ENCODE peak calls at places on chromosomes 13 and 19, in eight cellular contexts. Z is hepatocyte, R is progenitor cell of endocrine pancreas, I is stomach, O is lower lobe of right lung, Y is cardiac muscle cell, H is endothelial cell, T is transverse colon. S is an unnamed sample.

GRCh38 chr13:66899955-66900354 is 330.2 kb downstream of the PCDH9 start:
- DNase-seq in I (no peak), Y (peak), Z (no peak), T (no peak), O (no peak), R (no peak), H (no peak), S (no peak)

GRCh38 chr13:33348366-33348765 is 62.8 kb upstream of the STARD13 start:
- DNase-seq in O (no peak), H (no peak), R (no peak), Z (no peak), I (no peak), T (no peak), Y (peak), S (no peak)

GRCh38 chr19:58366576-58367430 is 4.3 kb upstream of the ZNF497 start:
- DNase-seq in Z (no peak), H (no peak), I (no peak), T (no peak), Y (no peak), R (no peak), O (peak), S (no peak)

GRCh38 chr19:41739361-41739760 is 16.0 kb upstream of the CEACAM6 start:
- DNase-seq in I (no peak), R (no peak), H (no peak), T (no peak), O (no peak), Y (no peak), Z (no peak), S (no peak)

GRCh38 chr19:16106121-16106520 is 5.6 kb upstream of the RAB8A start:
- DNase-seq in T (peak), O (no peak), R (no peak), H (no peak), Z (no peak), I (no peak), Y (peak), S (no peak)

GRCh38 chr13:25286308-25286968 is 850 bp downstream of the MTMR6 start:
- DNase-seq in I (no peak), Z (peak), Y (peak), O (no peak), T (peak), R (no peak), H (peak), S (no peak)

GRCh38 chr13:97743946-97744345 is 209.5 kb upstream of the IPO5 start:
- DNase-seq in R (no peak), Z (no peak), I (no peak), Y (peak), H (no peak), O (no peak), T (no peak), S (no peak)

GRCh38 chr13:64428196-64428595 is 2801.9 kb downstream of the PCDH9 start:
- DNase-seq in Y (no peak), T (no peak), O (no peak), Z (no peak), R (no peak), I (no peak), H (no peak), S (no peak)

GRCh38 chr19:53365134-53365898 is at the start of gene ZNF525:
- DNase-seq in O (peak), T (peak), I (peak), Z (peak), Y (peak), R (peak), H (peak), S (peak)

GRCh38 chr13:60099631-60100420 is 63.9 kb downstream of the DIAPH3 start:
- DNase-seq in Y (no peak), O (no peak), Z (no peak), H (no peak), R (no peak), I (no peak), T (no peak), S (no peak)

GRCh38 chr19:58578430-58578925 is 5.3 kb upstream of the MZF1 start:
- DNase-seq in O (no peak), Z (no peak), I (no peak), T (no peak), H (no peak), Y (no peak), R (no peak), S (no peak)

GRCh38 chr13:54658771-54659170 is 1630.2 kb downstream of the OLFM4 start:
- DNase-seq in Z (no peak), Y (no peak), R (no peak), T (no peak), I (no peak), H (no peak), O (no peak), S (no peak)

GRCh38 chr19:13619203-13619632 is 112.9 kb upstream of the CACNA1A start:
- DNase-seq in Y (peak), O (no peak), I (no peak), Z (no peak), T (no peak), H (no peak), R (no peak), S (no peak)

GRCh38 chr13:76672422-76672821 is 213.8 kb downstream of the KCTD12 start:
- DNase-seq in Z (peak), R (no peak), O (no peak), H (no peak), I (no peak), Y (peak), T (no peak), S (no peak)

GRCh38 chr13:101323601-101324000 is 92.7 kb downstream of the NALCN start:
- DNase-seq in H (no peak), Y (no peak), Z (no peak), O (no peak), T (no peak), R (no peak), I (no peak), S (no peak)
- TF ChIP-seq CTCF in H (no peak), Y (no peak), Z (no peak), O (no peak), T (no peak), R (no peak), I (no peak), S (no peak)

GRCh38 chr19:5434351-5434917 is 20.8 kb upstream of the ZNRF4 start:
- DNase-seq in Z (no peak), I (no peak), R (no peak), H (no peak), T (no peak), O (no peak), Y (peak), S (no peak)

GRCh38 chr19:5434970-5435641 is 20.1 kb upstream of the ZNRF4 start:
- DNase-seq in O (no peak), H (no peak), Y (peak), Z (peak), I (no peak), R (no peak), T (no peak), S (no peak)

GRCh38 chr19:5436948-5437306 is 18.3 kb upstream of the ZNRF4 start:
- DNase-seq in Z (no peak), I (no peak), R (no peak), Y (no peak), T (no peak), O (no peak), H (no peak), S (no peak)

GRCh38 chr19:5436101-5436947 is 18.9 kb upstream of the ZNRF4 start:
- DNase-seq in H (peak), R (peak), T (no peak), Z (peak), Y (peak), O (no peak), I (no peak), S (no peak)

DNA sequence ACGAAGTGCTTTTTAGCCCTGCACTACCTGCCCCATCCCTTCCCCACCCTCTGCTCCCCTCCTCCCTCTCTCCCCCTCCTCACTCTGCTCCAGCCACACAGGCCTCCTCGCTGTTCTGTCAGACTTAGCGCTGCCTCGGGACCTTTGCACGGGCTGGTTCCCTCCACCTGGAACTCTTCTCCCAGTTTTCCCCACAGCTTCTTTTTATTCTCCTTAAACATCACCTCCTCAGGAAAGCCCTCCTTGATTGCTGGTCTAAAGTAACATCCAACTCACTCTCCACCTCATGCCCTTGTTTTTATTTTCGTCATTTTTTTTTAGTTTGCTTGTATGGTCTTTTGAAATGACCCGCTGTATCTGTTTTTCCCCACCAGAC is 19.6 kb upstream of the ZNRF4 start:
- DNase-seq in O (no peak), Y (no peak), Z (no peak), T (no peak), H (no peak), R (no peak), I (no peak), S (no peak)
- TF ChIP-seq CTCF in O (no peak), Y (no peak), Z (no peak), T (no peak), H (no peak), R (no peak), I (no peak), S (no peak)

GRCh38 chr13:53068841-53069520 is 40.4 kb downstream of the OLFM4 start:
- DNase-seq in R (no peak), Z (no peak), O (no peak), H (no peak), T (no peak), Y (no peak), I (no peak), S (no peak)
- TF ChIP-seq CTCF in R (no peak), Z (peak), O (no peak), H (no peak), T (no peak), Y (no peak), I (no peak), S (no peak)

DNA sequence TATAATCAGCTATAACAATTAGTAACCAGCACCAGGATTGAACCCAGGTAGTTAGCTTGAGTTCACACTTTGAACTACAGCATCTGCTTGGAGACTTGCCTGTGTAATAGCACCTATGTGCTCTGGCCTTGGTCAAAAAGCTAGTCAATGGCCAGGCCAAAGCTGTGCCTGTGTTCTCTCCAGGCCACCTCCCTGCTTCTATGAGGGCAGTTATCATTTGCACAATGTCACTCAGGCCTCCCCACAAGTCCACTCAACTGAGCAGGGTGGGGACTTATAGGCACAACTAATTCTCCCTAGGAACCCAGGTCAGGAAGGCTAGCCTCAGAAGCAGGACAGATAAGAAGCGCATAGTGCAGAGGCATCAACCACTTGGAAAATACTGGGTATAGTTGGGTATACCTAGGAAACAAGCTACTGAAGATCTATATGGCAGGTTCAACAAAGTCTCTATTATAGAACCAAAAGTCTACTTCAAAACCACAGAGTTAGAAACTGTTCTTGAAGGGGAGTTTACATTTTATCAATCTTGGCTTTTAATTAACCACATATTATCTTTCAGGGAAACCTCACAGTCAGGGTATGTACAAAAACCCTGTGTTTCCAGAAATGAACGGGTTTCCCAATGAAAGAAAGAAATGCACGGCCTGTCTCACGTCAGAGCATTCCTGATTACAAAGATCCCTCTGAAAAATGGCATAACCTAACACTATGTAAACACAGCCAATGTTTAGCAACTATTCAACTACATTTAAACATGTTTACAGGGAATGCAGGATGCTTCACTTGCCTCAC is 140.9 kb downstream of the ABCC4 start:
- DNase-seq in Z (no peak), H (no peak), T (no peak), R (no peak), O (no peak), I (no peak), Y (peak), S (no peak)
- TF ChIP-seq CTCF in Z (no peak), H (no peak), T (no peak), R (no peak), O (no peak), I (no peak), Y (no peak), S (no peak)

GRCh38 chr19:51131780-51132680 is 7.3 kb downstream of the SIGLEC9 start:
- DNase-seq in Z (peak), R (no peak), Y (peak), O (peak), T (peak), I (peak), H (no peak), S (no peak)
- TF ChIP-seq CTCF in Z (no peak), R (no peak), Y (peak), O (no peak), T (no peak), I (no peak), H (no peak), S (no peak)

GRCh38 chr13:62194371-62194770 is 778.7 kb upstream of the PCDH20 start:
- DNase-seq in R (no peak), H (no peak), I (no peak), Z (no peak), Y (no peak), O (no peak), T (no peak), S (no peak)

GRCh38 chr13:62193919-62194318 is 778.3 kb upstream of the PCDH20 start:
- DNase-seq in O (no peak), H (no peak), R (no peak), I (no peak), T (no peak), Z (no peak), Y (no peak), S (no peak)
- TF ChIP-seq CTCF in O (no peak), H (no peak), R (no peak), I (no peak), T (no peak), Z (no peak), Y (no peak), S (no peak)

GRCh38 chr13:43304945-43305344 is 281.6 kb downstream of the DNAJC15 start:
- DNase-seq in Y (no peak), O (no peak), T (no peak), R (no peak), I (no peak), H (no peak), Z (no peak), S (no peak)
- TF ChIP-seq CTCF in Y (no peak), O (no peak), T (no peak), R (no peak), I (no peak), H (no peak), Z (no peak), S (no peak)

GRCh38 chr13:31161583-31162150 is at the start of gene HSPH1:
- DNase-seq in T (peak), O (peak), Z (peak), Y (peak), R (peak), I (peak), H (peak), S (peak)
- TF ChIP-seq CTCF in T (peak), O (peak), Z (peak), Y (peak), R (peak), I (peak), H (no peak), S (no peak)

S was measured in activated B cell treated with CpG ODN at 0.5 μM for 24 hours.